ENCODE peak calls at places on chromosomes 12 and 14, in nine cellular contexts. Z is NCI-H748 treated with DMSO at 0.1 percent for 48 hours; U is IMR-90; V is stimulated activated CD4-positive, alpha-beta T cell treated with anti-CD3 and anti-CD28 coated beads, Interleukin-12 subunit alpha, Interleukin-12 subunit beta, amount 100 ng/mL, for 4 hours; Q is occipital lobe; D is fibroblast of the aortic adventitia; O is hypothalamus; L is lower leg skin; T is esophagus squamous epithelium. K is an unnamed sample.

GRCh38 chr12:120474092-120474960 is 4.8 kb upstream of the SRSF9 start:
- DNase-seq in Z (no peak), U (peak), V (no peak), Q (peak), D (peak), O (no peak), L (peak), T (no peak), K (peak)

GRCh38 chr14:37600880-37601741 is 5.7 kb downstream of the TTC6 start:
- DNase-seq in Z (no peak), U (no peak), V (no peak), Q (no peak), D (no peak), O (no peak), L (no peak), T (no peak), K (no peak)

GRCh38 chr14:20343855-20344205 is 395 bp downstream of the PARP2 start:
- DNase-seq in Z (peak), U (peak), V (no peak), Q (no peak), D (peak), O (no peak), L (no peak), T (no peak), K (no peak)

GRCh38 chr12:3757261-3757660 is 4.4 kb upstream of the CRACR2A start:
- DNase-seq in Z (no peak), U (no peak), V (no peak), Q (no peak), D (no peak), O (no peak), L (peak), T (no peak), K (no peak)

GRCh38 chr14:88948199-88948598 is 123.7 kb downstream of the TTC8 start:
- DNase-seq in Z (no peak), U (peak), V (no peak), Q (no peak), D (peak), O (no peak), L (no peak), T (no peak), K (no peak)

GRCh38 chr12:57771271-57771872 is 533 bp downstream of the METTL1 start:
- DNase-seq in Z (peak), U (peak), V (peak), Q (no peak), D (peak), O (no peak), L (peak), T (peak), K (peak)

GRCh38 chr14:20714593-20715250 is 26.2 kb downstream of the ANG start:
- DNase-seq in Z (no peak), U (peak), V (no peak), Q (no peak), D (peak), O (no peak), L (peak), T (no peak), K (no peak)

GRCh38 chr14:35374273-35374681 is 30.3 kb downstream of the NFKBIA start:
- DNase-seq in Z (no peak), U (peak), V (no peak), Q (no peak), D (peak), O (no peak), L (peak), T (no peak), K (no peak)

GRCh38 chr14:64728106-64728505 is 23.9 kb downstream of the PLEKHG3 start:
- DNase-seq in Z (no peak), U (no peak), V (no peak), Q (no peak), D (no peak), O (no peak), L (no peak), T (no peak), K (no peak)

GRCh38 chr12:13799574-13799973 is 181.8 kb downstream of the GRIN2B start:
- DNase-seq in Z (no peak), U (no peak), V (no peak), Q (no peak), D (no peak), O (no peak), L (no peak), T (no peak), K (no peak)